ENCODE peak calls at places on chromosomes 13 and 19, in nine cellular contexts. E is sigmoid colon, K is stomach, L is HepG2, X is GM23338, P is HCT116, O is Panc1, Z is spleen, C is breast epithelium. N is an unnamed sample.

GRCh38 chr13:40181203-40181845 is 485.1 kb downstream of the FOXO1 start:
- DNase-seq in E (no peak), K (no peak), L (peak; percentile 56), X (no peak), P (no peak), O (no peak), Z (no peak), C (no peak), N (no peak)

GRCh38 chr19:46691104-46691503 is 25.8 kb downstream of the PRKD2 start:
- DNase-seq in E (no peak), K (no peak), L (no peak), X (no peak), P (no peak), O (no peak), Z (no peak), C (no peak), N (no peak)

GRCh38 chr13:79735228-79735627 is 254.3 kb downstream of the NDFIP2 start:
- DNase-seq in E (peak; percentile 42), K (no peak), L (no peak), X (no peak), P (no peak), O (no peak), Z (no peak), C (no peak), N (no peak)

GRCh38 chr19:42048992-42049391 is 21.0 kb downstream of the GRIK5 start:
- DNase-seq in E (no peak), K (no peak), L (no peak), X (no peak), P (no peak), O (no peak), Z (no peak), C (no peak), N (no peak)

GRCh38 chr19:14062558-14062855 is 631 bp upstream of the PALM3 start:
- DNase-seq in E (no peak), K (no peak), L (no peak), X (no peak), P (no peak), O (no peak), Z (no peak), C (no peak), N (no peak)

GRCh38 chr13:35093356-35093755 is 151.3 kb downstream of the NBEA start:
- DNase-seq in E (no peak), K (no peak), L (no peak), X (no peak), P (no peak), O (no peak), Z (no peak), C (no peak), N (no peak)

GRCh38 chr13:99610702-99611289 is 109.5 kb downstream of the TM9SF2 start:
- DNase-seq in E (no peak), K (no peak), L (no peak), X (peak; percentile 22), P (no peak), O (no peak), Z (no peak), C (no peak), N (no peak)

GRCh38 chr19:45146716-45147337 is 14.0 kb downstream of the NKPD1 start:
- DNase-seq in E (no peak), K (no peak), L (no peak), X (no peak), P (no peak), O (no peak), Z (no peak), C (no peak), N (no peak)

GRCh38 chr13:36840718-36841250 is 21.8 kb downstream of the RFXAP start:
- DNase-seq in E (no peak), K (no peak), L (no peak), X (peak; percentile 42), P (no peak), O (no peak), Z (no peak), C (no peak), N (no peak)

GRCh38 chr13:74062933-74063332 is 71.3 kb downstream of the KLF12 start:
- DNase-seq in E (peak; percentile 82), K (no peak), L (no peak), X (no peak), P (no peak), O (no peak), Z (peak; percentile 78), C (no peak), N (no peak)

GRCh38 chr19:48859711-48860572 is 8.5 kb downstream of the PLEKHA4 start:
- DNase-seq in E (no peak), K (no peak), L (no peak), X (peak; percentile 97), P (no peak), O (no peak), Z (no peak), C (no peak), N (no peak)

GRCh38 chr19:3501780-3502179 is 1.3 kb upstream of the DOHH start:
- DNase-seq in E (no peak), K (no peak), L (no peak), X (no peak), P (no peak), O (no peak), Z (no peak), C (no peak), N (no peak)

GRCh38 chr19:38809592-38810252 is 3.0 kb downstream of the LGALS4 start:
- DNase-seq in E (peak; percentile 46), K (no peak), L (no peak), X (no peak), P (no peak), O (no peak), Z (no peak), C (no peak), N (no peak)

GRCh38 chr19:43575955-43576451 is 402 bp downstream of the PINLYP start:
- DNase-seq in E (no peak), K (no peak), L (no peak), X (no peak), P (no peak), O (no peak), Z (peak; percentile 77), C (no peak), N (no peak)

GRCh38 chr19:11377756-11378155 is 3.3 kb downstream of the SWSAP1 start:
- DNase-seq in E (no peak), K (no peak), L (no peak), X (no peak), P (no peak), O (no peak), Z (no peak), C (no peak), N (no peak)
- H3K27ac ChIP-seq in E (peak overlapping the region; percentile 70), K (peak overlapping the region; percentile 65), L (no peak overlapping the region), X (no peak overlapping the region), P (peak overlapping the region; percentile 72), O (peak overlapping the region; percentile 11), Z (peak overlapping the region; percentile 96), C (no peak overlapping the region), N (no peak overlapping the region)

DNA sequence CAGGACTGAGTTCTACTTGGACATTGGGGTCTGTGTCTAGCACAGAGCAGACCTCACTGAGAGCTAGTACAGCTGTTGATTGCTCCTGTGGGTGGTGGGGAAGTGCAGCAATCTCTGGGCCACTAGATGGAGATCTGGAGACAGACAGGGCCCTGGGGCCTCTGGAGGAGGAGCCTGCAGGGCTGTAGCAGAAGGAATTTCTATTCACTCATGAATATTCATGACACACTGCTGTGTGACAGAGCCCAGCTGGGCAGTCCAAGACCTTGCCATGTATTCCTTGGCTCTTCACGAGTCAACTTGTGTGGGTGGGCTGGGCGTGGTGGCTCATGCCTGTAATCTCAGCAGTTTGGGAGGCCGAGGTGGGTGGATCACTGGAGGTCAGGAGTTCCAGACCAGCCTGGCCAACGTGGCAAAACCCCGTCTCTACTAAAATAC is 37.5 kb downstream of the SUGP2 start:
- DNase-seq in E (peak; percentile 82), K (peak; percentile 35), L (peak; percentile 57), X (peak; percentile 93), P (peak; percentile 23), O (no peak), Z (no peak), C (no peak), N (no peak)
- TF ChIP-seq POLR2AphosphoS5 in E (no peak), K (no peak), L (no peak), X (no peak), P (no peak), O (no peak), Z (peak; percentile 21), C (no peak), N (no peak)

GRCh38 chr19:16026131-16026530 is 50.2 kb upstream of the TPM4 start:
- DNase-seq in E (peak; percentile 32), K (no peak), L (no peak), X (no peak), P (no peak), O (no peak), Z (peak; percentile 25), C (no peak), N (no peak)
- TF ChIP-seq CTCF in E (no peak), K (no peak), L (no peak), X (no peak), P (no peak), O (no peak), Z (no peak), C (no peak), N (no peak)

GRCh38 chr19:6103894-6104293 is 6.4 kb downstream of the RFX2 start:
- DNase-seq in E (no peak), K (no peak), L (no peak), X (no peak), P (no peak), O (no peak), Z (no peak), C (no peak), N (no peak)
- H3K27ac ChIP-seq in E (peak overlapping the region; percentile 94), K (peak overlapping the region; percentile 67), L (no peak overlapping the region), X (no peak overlapping the region), P (no peak overlapping the region), O (no peak overlapping the region), Z (no peak overlapping the region), C (peak overlapping the region; percentile 62), N (peak overlapping the region; percentile 86)

DNA sequence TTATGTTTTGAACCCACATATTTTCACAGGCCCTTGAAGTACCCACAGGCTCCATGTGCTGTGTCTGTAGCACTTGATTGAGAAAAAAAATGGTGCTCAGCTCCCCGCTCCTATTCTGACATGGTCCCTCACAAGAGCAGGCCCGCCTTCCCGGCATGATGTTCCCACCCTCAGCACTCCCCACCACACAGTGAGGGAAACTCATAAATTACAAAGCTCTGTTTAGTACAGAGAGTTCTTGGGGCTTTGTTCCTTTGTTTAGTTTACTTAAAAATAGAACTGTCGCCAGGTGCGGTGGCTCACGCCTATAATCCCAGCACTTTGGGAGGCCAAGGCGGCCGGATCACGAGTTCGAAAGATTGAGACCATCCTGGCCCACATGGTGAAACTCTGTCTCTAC is 25.9 kb upstream of the ABCC4 start:
- DNase-seq in E (peak; percentile 92), K (no peak), L (no peak), X (no peak), P (no peak), O (no peak), Z (no peak), C (no peak), N (no peak)
- TF ChIP-seq POLR2AphosphoS5 in E (peak; percentile 70), K (peak; percentile 18), L (no peak), X (no peak), P (no peak), O (no peak), Z (no peak), C (no peak), N (no peak)

DNA sequence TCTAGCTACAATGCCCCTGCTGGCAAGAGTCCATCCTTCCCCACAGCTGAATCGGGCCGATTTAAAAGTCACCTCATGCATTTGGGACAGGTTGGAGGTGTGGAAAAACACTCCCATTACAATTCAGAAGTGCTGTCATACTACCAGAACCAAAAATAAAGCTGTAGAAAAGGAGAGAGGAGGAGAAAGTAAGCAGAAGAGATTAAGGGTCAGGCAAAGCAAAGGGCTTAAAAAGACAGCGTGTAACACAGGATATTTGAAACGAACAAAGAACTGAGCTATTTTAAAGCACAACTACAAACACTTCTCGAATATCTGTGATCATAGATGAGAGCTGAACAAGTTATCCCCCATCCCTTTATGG is 90.4 kb downstream of the FGF14 start:
- DNase-seq in E (no peak), K (no peak), L (no peak), X (no peak), P (no peak), O (no peak), Z (no peak), C (no peak), N (no peak)
- TF ChIP-seq CTCF in E (no peak), K (no peak), L (no peak), X (no peak), P (no peak), O (no peak), Z (no peak), C (no peak), N (no peak)